ENCODE peak calls at places on chromosomes 2 and 18, in ten cellular contexts. F, P, X, Q, U, I, W, S, D and J are unnamed samples.
A peak's percentile ranks its signal among the peaks of the same experiment; 100 is the strongest.

GRCh38 chr2:173205375-173205774 is 129.7 kb downstream of the MAP3K20 start:
- DNase-seq in F (peak; percentile 56), P (no peak), X (no peak), Q (no peak), U (no peak), I (no peak), W (peak; percentile 97), S (no peak), D (no peak), J (no peak)

GRCh38 chr2:205786976-205787375 is 104.7 kb downstream of the NRP2 start:
- DNase-seq in F (no peak), P (no peak), X (no peak), Q (no peak), U (no peak), I (no peak), W (no peak), S (no peak), D (no peak), J (no peak)

GRCh38 chr2:121705958-121706357 is 30.7 kb downstream of the NIFK start:
- DNase-seq in F (no peak), P (no peak), X (no peak), Q (no peak), U (no peak), I (no peak), W (no peak), S (no peak), D (no peak), J (no peak)

GRCh38 chr18:67475673-67476072 is 40.8 kb downstream of the DSEL start:
- DNase-seq in F (no peak), P (no peak), X (no peak), Q (peak; percentile 34), U (no peak), I (no peak), W (peak; percentile 36), S (no peak), D (no peak), J (peak; percentile 8)

GRCh38 chr2:210363261-210363660 is 48.3 kb upstream of the MYL1 start:
- DNase-seq in F (no peak), P (no peak), X (no peak), Q (peak; percentile 51), U (no peak), I (no peak), W (no peak), S (peak; percentile 39), D (no peak), J (peak; percentile 18)

GRCh38 chr2:237524631-237525030 is 37.6 kb downstream of the MLPH start:
- DNase-seq in F (no peak), P (no peak), X (no peak), Q (peak; percentile 15), U (no peak), I (no peak), W (no peak), S (no peak), D (no peak), J (no peak)

GRCh38 chr2:36530178-36530982 is 67.6 kb downstream of the FEZ2 start:
- DNase-seq in F (no peak), P (no peak), X (peak; percentile 54), Q (peak; percentile 35), U (no peak), I (no peak), W (peak; percentile 44), S (no peak), D (no peak), J (no peak)

GRCh38 chr2:233209117-233209977 is 42.1 kb upstream of the ATG16L1 start:
- DNase-seq in F (no peak), P (no peak), X (no peak), Q (peak; percentile 56), U (no peak), I (no peak), W (peak; percentile 51), S (peak; percentile 91), D (no peak), J (peak; percentile 35)

GRCh38 chr2:106886916-106887758 is 1.2 kb upstream of the ST6GAL2 start:
- DNase-seq in F (peak; percentile 32), P (no peak), X (no peak), Q (peak; percentile 47), U (peak; percentile 40), I (no peak), W (peak; percentile 21), S (no peak), D (peak; percentile 26), J (peak; percentile 45)

GRCh38 chr2:25228848-25229674 is 60.7 kb upstream of the POMC start:
- DNase-seq in F (peak; percentile 69), P (no peak), X (peak; percentile 51), Q (peak; percentile 80), U (peak; percentile 43), I (peak; percentile 24), W (peak; percentile 84), S (peak; percentile 86), D (peak; percentile 72), J (peak; percentile 62)

GRCh38 chr2:95392320-95392719 is 10.2 kb upstream of the FAHD2A start:
- DNase-seq in F (no peak), P (no peak), X (no peak), Q (no peak), U (no peak), I (no peak), W (no peak), S (no peak), D (no peak), J (no peak)

GRCh38 chr2:219439518-219439917 is 4.9 kb downstream of the SPEG start:
- DNase-seq in F (no peak), P (no peak), X (no peak), Q (no peak), U (no peak), I (no peak), W (no peak), S (no peak), D (no peak), J (no peak)

GRCh38 chr2:149989447-149990063 is 402.0 kb upstream of the MMADHC start:
- DNase-seq in F (no peak), P (no peak), X (no peak), Q (peak; percentile 85), U (no peak), I (no peak), W (peak; percentile 16), S (no peak), D (no peak), J (peak; percentile 72)

GRCh38 chr2:197666277-197666676 is 9.1 kb downstream of the RFTN2 start:
- DNase-seq in F (no peak), P (no peak), X (no peak), Q (no peak), U (no peak), I (no peak), W (no peak), S (no peak), D (no peak), J (no peak)

GRCh38 chr2:72859831-72860262 is 27.4 kb upstream of the SPR start:
- DNase-seq in F (peak; percentile 78), P (peak; percentile 55), X (peak; percentile 16), Q (peak; percentile 87), U (peak; percentile 57), I (peak; percentile 29), W (peak; percentile 74), S (peak; percentile 70), D (peak; percentile 69), J (peak; percentile 75)

GRCh38 chr2:172712251-172712650 is 23.4 kb upstream of the RAPGEF4 start:
- DNase-seq in F (no peak), P (no peak), X (no peak), Q (no peak), U (no peak), I (no peak), W (no peak), S (no peak), D (no peak), J (no peak)

GRCh38 chr2:165745916-165746315 is 48.1 kb downstream of the GALNT3 start:
- DNase-seq in F (no peak), P (no peak), X (no peak), Q (peak; percentile 17), U (no peak), I (no peak), W (peak; percentile 40), S (peak; percentile 15), D (no peak), J (no peak)

GRCh38 chr18:24220318-24220688 is 81.4 kb downstream of the CABYR start:
- DNase-seq in F (no peak), P (no peak), X (no peak), Q (no peak), U (no peak), I (no peak), W (no peak), S (no peak), D (no peak), J (no peak)

GRCh38 chr2:195498839-195499490 is 158.1 kb upstream of the SLC39A10 start:
- DNase-seq in F (no peak), P (no peak), X (no peak), Q (no peak), U (no peak), I (no peak), W (peak; percentile 47), S (no peak), D (no peak), J (no peak)

GRCh38 chr2:72931280-72931910 is 14.1 kb downstream of the EMX1 start:
- DNase-seq in F (no peak), P (no peak), X (no peak), Q (peak; percentile 90), U (no peak), I (no peak), W (no peak), S (peak; percentile 67), D (no peak), J (peak; percentile 79)

GRCh38 chr18:63994783-63995399 is 25.0 kb downstream of the SERPINB8 start:
- DNase-seq in F (peak; percentile 40), P (peak; percentile 36), X (peak; percentile 53), Q (peak; percentile 71), U (no peak), I (no peak), W (peak; percentile 75), S (peak; percentile 39), D (peak; percentile 32), J (peak; percentile 50)

GRCh38 chr2:226490172-226490571 is 309.4 kb downstream of the IRS1 start:
- DNase-seq in F (no peak), P (no peak), X (no peak), Q (no peak), U (no peak), I (no peak), W (peak; percentile 48), S (no peak), D (no peak), J (no peak)

GRCh38 chr2:9473985-9474360 is 378 bp upstream of the IAH1 start:
- DNase-seq in F (peak; percentile 70), P (peak; percentile 76), X (no peak), Q (no peak), U (no peak), I (peak; percentile 54), W (peak; percentile 41), S (peak; percentile 46), D (no peak), J (no peak)

GRCh38 chr2:86066007-86066578 is 39.6 kb downstream of the POLR1A start:
- DNase-seq in F (no peak), P (no peak), X (no peak), Q (no peak), U (no peak), I (no peak), W (no peak), S (no peak), D (no peak), J (no peak)

GRCh38 chr2:103464831-103465230 is 703.0 kb downstream of the TMEM182 start:
- DNase-seq in F (no peak), P (no peak), X (no peak), Q (no peak), U (no peak), I (no peak), W (no peak), S (no peak), D (no peak), J (no peak)

GRCh38 chr18:9062418-9062751 is 40.1 kb upstream of the NDUFV2 start:
- DNase-seq in F (no peak), P (no peak), X (peak; percentile 88), Q (no peak), U (no peak), I (no peak), W (no peak), S (no peak), D (no peak), J (no peak)

GRCh38 chr2:187118331-187119099 is 269.5 kb upstream of the ZSWIM2 start:
- DNase-seq in F (no peak), P (no peak), X (no peak), Q (no peak), U (no peak), I (no peak), W (no peak), S (no peak), D (no peak), J (no peak)

GRCh38 chr2:235851841-235852527 is 316.2 kb downstream of the GBX2 start:
- DNase-seq in F (no peak), P (no peak), X (no peak), Q (no peak), U (no peak), I (no peak), W (no peak), S (no peak), D (no peak), J (no peak)